ENCODE peak calls at places on chromosomes 16 and 17, in four cellular contexts. One of them, this sample, is unnamed.
A peak's percentile ranks its signal among the peaks of the same experiment; 100 is the strongest.

GRCh38 chr16:11783319-11784047 is 13.6 kb downstream of the ZC3H7A start:
- DNase-seq in K562: peak; percentile 46
- DNase-seq in HCT116: no peak
- DNase-seq in HepG2: no peak
- DNase-seq in this sample: no peak

GRCh38 chr16:86965840-86966239 is 351.4 kb downstream of the C16orf95 start:
- DNase-seq in HepG2: no peak
- DNase-seq in HCT116: no peak
- DNase-seq in K562: no peak
- DNase-seq in this sample: no peak

GRCh38 chr17:68398731-68399637 is 58.3 kb downstream of the WIPI1 start:
- DNase-seq in HCT116: peak; percentile 72
- DNase-seq in K562: peak; percentile 68
- DNase-seq in HepG2: peak; percentile 91
- DNase-seq in this sample: peak; percentile 32

GRCh38 chr17:79948406-79948917 is 87.2 kb downstream of the TBC1D16 start:
- DNase-seq in HepG2: no peak
- DNase-seq in HCT116: no peak
- DNase-seq in K562: no peak
- DNase-seq in this sample: no peak

GRCh38 chr17:17063546-17064122 is 21.4 kb downstream of the MPRIP start:
- DNase-seq in K562: no peak
- DNase-seq in HepG2: no peak
- DNase-seq in HCT116: no peak
- DNase-seq in this sample: no peak

GRCh38 chr16:21260870-21261791 is 17.0 kb downstream of the CRYM start:
- DNase-seq in HCT116: peak; percentile 51
- DNase-seq in K562: peak; percentile 91
- DNase-seq in HepG2: peak; percentile 99
- DNase-seq in this sample: peak; percentile 32

GRCh38 chr17:13393841-13394710 is 207.7 kb downstream of the HS3ST3A1 start:
- DNase-seq in K562: peak; percentile 6
- DNase-seq in HepG2: no peak
- DNase-seq in HCT116: no peak
- DNase-seq in this sample: no peak

GRCh38 chr17:61775364-61775763 is 88.0 kb downstream of the BRIP1 start:
- DNase-seq in HCT116: no peak
- DNase-seq in HepG2: no peak
- DNase-seq in K562: no peak
- DNase-seq in this sample: no peak

GRCh38 chr16:9275386-9275785 is 183.9 kb downstream of the HAPSTR1 start:
- DNase-seq in K562: no peak
- DNase-seq in HCT116: no peak
- DNase-seq in HepG2: no peak
- DNase-seq in this sample: no peak

GRCh38 chr17:45430738-45431530 is 1.7 kb downstream of the ARHGAP27 start:
- DNase-seq in HepG2: no peak
- DNase-seq in HCT116: no peak
- DNase-seq in K562: peak; percentile 24
- DNase-seq in this sample: no peak

GRCh38 chr16:86252596-86252995 is 257.7 kb upstream of the FOXF1 start:
- DNase-seq in HCT116: peak; percentile 42
- DNase-seq in K562: peak; percentile 62
- DNase-seq in HepG2: no peak
- DNase-seq in this sample: no peak

GRCh38 chr17:16923097-16923903 is 48.6 kb downstream of the TNFRSF13B start:
- DNase-seq in HepG2: no peak
- DNase-seq in HCT116: no peak
- DNase-seq in K562: no peak
- DNase-seq in this sample: no peak

GRCh38 chr17:77786090-77786489 is 172.4 kb upstream of the TNRC6C start:
- DNase-seq in K562: no peak
- DNase-seq in HepG2: no peak
- DNase-seq in HCT116: no peak
- DNase-seq in this sample: no peak

DNA sequence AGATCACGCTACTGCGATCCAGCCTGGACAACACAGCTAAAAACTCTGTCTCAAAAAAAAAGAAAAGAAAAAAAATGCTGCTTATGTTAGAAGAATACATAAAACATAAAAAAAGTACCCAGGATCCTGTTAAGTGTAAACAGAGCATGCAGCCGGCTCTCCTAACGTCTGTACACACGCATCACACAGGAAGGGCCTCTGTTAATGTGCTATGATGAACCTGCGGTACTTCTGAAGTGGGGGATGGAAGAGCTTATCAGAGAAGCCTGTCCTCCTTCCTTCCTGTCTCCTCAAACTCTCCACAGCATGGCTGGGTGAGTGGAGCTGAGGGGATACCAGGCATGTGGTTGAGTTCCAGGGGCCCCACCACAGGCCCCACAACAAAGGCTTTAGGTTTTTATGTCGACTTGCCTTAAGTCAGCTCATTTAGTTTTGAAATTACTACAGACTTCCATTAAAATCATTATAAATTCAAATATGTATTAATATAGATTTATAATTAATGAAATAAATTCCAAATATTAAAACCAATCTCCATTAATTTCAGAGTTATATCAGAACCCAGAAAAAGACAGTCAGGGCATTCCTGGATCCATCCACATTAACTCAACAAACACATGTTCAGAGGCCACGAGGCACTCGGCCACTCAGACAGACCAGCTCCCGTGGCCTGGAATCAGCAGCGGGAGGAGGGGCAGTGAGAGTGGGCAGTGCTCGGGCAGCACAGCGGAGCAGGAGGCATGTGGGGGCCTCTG is 11.7 kb downstream of the CCDC57 start:
- DNase-seq in K562: peak; percentile 88
- DNase-seq in HepG2: no peak
- DNase-seq in HCT116: no peak
- DNase-seq in this sample: no peak
- TF ChIP-seq TCF7L2 in K562: no peak
- TF ChIP-seq TCF7L2 in HepG2: no peak
- TF ChIP-seq TCF7L2 in HCT116: no peak
- TF ChIP-seq TCF7L2 in this sample: no peak

DNA sequence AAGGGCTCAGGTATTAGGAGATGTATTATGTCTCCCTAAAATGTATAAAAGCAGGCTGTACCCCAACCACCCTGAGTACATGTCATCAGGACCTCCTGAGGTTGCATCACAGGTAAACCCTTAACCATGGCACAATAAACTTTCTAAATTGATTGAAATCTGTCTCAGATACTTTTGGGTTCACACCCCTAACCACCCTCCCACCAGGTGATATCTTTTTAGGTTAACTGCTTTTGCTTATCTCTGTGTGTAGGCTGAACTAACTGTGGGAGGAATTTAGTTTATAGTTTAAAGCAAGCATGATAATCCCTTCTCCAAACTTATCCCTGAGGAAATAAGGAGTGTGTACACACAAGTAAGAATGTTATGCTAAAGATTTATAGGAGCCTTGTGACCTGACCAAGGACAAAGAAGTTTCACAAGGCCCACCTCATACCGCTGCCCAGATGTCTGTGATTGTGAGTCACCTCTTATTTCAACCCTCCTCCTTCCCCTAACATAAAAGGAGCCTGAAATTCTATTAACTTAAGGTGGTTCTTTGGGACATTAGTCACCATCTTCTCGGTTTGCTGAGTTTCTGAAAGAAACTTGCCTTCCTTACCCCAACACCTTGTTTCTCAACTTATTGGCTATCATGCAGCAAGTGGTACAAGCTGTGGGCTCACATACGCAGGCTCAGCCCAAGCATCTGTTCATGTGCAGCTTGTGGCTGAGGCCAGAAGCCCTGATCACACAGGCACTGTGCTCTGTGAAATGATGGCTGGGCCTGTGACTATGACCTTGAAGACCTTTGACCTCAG is 11.3 kb downstream of the PRSS22 start:
- DNase-seq in K562: no peak
- DNase-seq in HCT116: no peak
- DNase-seq in HepG2: no peak
- DNase-seq in this sample: peak; percentile 79
- TF ChIP-seq TCF7L2 in K562: no peak
- TF ChIP-seq TCF7L2 in HCT116: no peak
- TF ChIP-seq TCF7L2 in HepG2: no peak
- TF ChIP-seq TCF7L2 in this sample: peak; percentile 95

GRCh38 chr17:15261063-15261817 is 3.9 kb downstream of the PMP22 start:
- DNase-seq in HepG2: peak; percentile 27
- DNase-seq in HCT116: no peak
- DNase-seq in K562: no peak
- DNase-seq in this sample: no peak

GRCh38 chr17:15262291-15263205 is 2.6 kb downstream of the PMP22 start:
- DNase-seq in HepG2: no peak
- DNase-seq in K562: peak; percentile 86
- DNase-seq in HCT116: peak; percentile 87
- DNase-seq in this sample: peak; percentile 71

GRCh38 chr17:15258113-15258512 is 7.0 kb downstream of the PMP22 start:
- DNase-seq in K562: no peak
- DNase-seq in HepG2: no peak
- DNase-seq in HCT116: no peak
- DNase-seq in this sample: no peak

GRCh38 chr17:15261818-15262290 is 3.3 kb downstream of the PMP22 start:
- DNase-seq in HCT116: no peak
- DNase-seq in K562: no peak
- DNase-seq in HepG2: no peak
- DNase-seq in this sample: no peak

DNA sequence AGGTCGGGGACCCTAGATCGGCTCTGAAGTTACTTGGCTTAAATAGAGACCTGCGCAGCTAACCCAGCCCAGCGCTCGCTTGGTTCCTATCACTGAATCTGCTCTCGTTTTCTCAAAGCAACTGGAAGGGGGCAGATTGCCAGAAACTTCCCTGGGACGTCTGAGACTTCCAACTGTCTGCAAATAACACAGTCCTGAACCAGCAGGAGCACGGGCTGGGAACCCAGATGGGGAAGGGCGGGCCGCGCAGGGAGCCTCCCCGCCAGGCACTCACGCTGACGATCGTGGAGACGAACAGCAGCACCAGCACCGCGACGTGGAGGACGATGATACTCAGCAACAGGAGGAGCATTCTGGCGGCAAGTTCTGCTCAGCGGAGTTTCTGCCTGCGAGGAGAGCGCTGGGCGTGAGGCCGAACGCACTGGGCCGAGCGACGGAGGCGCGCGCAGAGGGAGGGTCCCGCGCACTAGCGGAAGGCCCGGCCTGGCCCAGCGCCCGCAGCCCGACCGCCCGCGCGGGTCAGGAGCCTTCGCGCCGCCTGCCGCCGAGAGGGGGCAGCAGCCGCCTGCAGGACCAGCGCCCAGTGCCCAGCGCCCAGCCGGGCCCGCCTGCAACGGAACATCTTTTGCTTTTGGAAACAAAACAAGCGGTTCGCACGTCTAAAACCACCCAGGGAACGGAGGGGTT is 4.6 kb downstream of the PMP22 start:
- DNase-seq in HepG2: peak; percentile 35
- DNase-seq in K562: peak; percentile 81
- DNase-seq in HCT116: no peak
- DNase-seq in this sample: no peak
- TF ChIP-seq TCF7L2 in HepG2: no peak
- TF ChIP-seq TCF7L2 in K562: no peak
- TF ChIP-seq TCF7L2 in HCT116: no peak
- TF ChIP-seq TCF7L2 in this sample: no peak

DNA sequence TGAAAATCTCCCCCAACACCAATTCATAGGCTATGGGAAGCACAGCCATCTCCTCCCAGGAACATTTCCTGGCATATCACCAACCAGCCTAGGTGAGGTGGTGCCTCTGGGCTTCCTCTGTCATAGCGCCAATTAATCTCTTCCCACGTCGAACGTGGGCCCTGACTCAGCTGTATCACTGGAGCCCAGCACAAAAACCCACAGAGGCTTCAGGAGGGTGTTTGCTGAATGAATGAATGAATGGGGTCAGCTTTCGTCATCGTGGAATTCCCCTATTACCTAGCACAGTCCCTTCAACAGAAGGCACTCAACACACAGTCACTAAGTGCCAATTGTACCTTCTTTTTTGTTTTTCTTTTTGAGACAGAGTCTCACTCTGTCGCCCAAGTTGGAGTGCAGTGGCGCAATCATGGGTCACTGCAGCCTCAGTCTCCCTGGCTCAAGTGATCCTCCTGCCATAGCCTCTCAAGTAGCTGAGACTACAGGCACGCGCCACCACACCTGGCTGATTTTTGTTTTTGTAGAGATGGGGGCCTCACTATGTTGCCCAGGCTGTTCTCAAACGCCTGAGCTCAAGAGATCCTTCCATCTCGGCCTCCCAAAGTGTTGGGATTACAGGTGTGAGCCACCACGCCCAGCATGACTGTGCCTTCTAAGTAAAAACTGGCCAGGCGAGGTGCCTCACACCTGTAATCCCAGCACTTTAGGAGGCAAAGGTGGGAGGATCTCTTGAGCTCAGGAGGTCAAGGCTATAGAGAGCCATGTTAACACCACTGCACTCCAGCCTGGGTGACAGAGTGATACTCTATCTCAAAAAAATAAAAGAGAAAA is 4.1 kb downstream of the ZNF688 start:
- DNase-seq in HCT116: no peak
- DNase-seq in K562: no peak
- DNase-seq in HepG2: no peak
- DNase-seq in this sample: no peak
- TF ChIP-seq TCF7L2 in HCT116: no peak
- TF ChIP-seq TCF7L2 in K562: no peak
- TF ChIP-seq TCF7L2 in HepG2: no peak
- TF ChIP-seq TCF7L2 in this sample: no peak